ENCODE peak calls at places on chromosome X, in nine cellular contexts. One of them, this sample, is unnamed.

GRCh38 chrX:44872319-44872816 is 620 bp upstream of the KDM6A start:
- DNase-seq in bronchial epithelial cell: no peak
- DNase-seq in NCI-H2171: no peak
- DNase-seq in AG10803: no peak
- DNase-seq in endothelial cell: peak; percentile 45
- DNase-seq in T-helper 1 cell: no peak
- DNase-seq in ovary: peak; percentile 57
- DNase-seq in NCI-H1436: no peak
- DNase-seq in neuronal stem cell: no peak
- DNase-seq in this sample: no peak

GRCh38 chrX:40008841-40009461 is 88.8 kb downstream of the BCOR start:
- DNase-seq in bronchial epithelial cell: no peak
- DNase-seq in NCI-H2171: peak; percentile 67
- DNase-seq in AG10803: no peak
- DNase-seq in endothelial cell: no peak
- DNase-seq in T-helper 1 cell: no peak
- DNase-seq in ovary: peak; percentile 34
- DNase-seq in NCI-H1436: no peak
- DNase-seq in neuronal stem cell: no peak
- DNase-seq in this sample: peak; percentile 82

GRCh38 chrX:22445880-22446279 is 173.2 kb downstream of the CBLL2 start:
- DNase-seq in bronchial epithelial cell: no peak
- DNase-seq in NCI-H2171: no peak
- DNase-seq in AG10803: no peak
- DNase-seq in endothelial cell: no peak
- DNase-seq in T-helper 1 cell: no peak
- DNase-seq in ovary: no peak
- DNase-seq in NCI-H1436: no peak
- DNase-seq in neuronal stem cell: no peak
- DNase-seq in this sample: no peak

GRCh38 chrX:17633546-17633945 is 103.7 kb upstream of the SCML1 start:
- DNase-seq in bronchial epithelial cell: no peak
- DNase-seq in NCI-H2171: no peak
- DNase-seq in AG10803: no peak
- DNase-seq in endothelial cell: no peak
- DNase-seq in T-helper 1 cell: no peak
- DNase-seq in ovary: no peak
- DNase-seq in NCI-H1436: no peak
- DNase-seq in neuronal stem cell: no peak
- DNase-seq in this sample: no peak

GRCh38 chrX:11461181-11462001 is 168.2 kb downstream of the AMELX start:
- DNase-seq in bronchial epithelial cell: no peak
- DNase-seq in NCI-H2171: no peak
- DNase-seq in AG10803: peak; percentile 33
- DNase-seq in endothelial cell: no peak
- DNase-seq in T-helper 1 cell: no peak
- DNase-seq in ovary: no peak
- DNase-seq in NCI-H1436: no peak
- DNase-seq in neuronal stem cell: no peak
- DNase-seq in this sample: no peak

GRCh38 chrX:17674611-17675010 is 62.7 kb upstream of the SCML1 start:
- DNase-seq in bronchial epithelial cell: peak; percentile 8
- DNase-seq in NCI-H2171: no peak
- DNase-seq in AG10803: no peak
- DNase-seq in endothelial cell: no peak
- DNase-seq in T-helper 1 cell: no peak
- DNase-seq in ovary: no peak
- DNase-seq in NCI-H1436: no peak
- DNase-seq in neuronal stem cell: no peak
- DNase-seq in this sample: no peak

GRCh38 chrX:119075271-119075670 is 2.5 kb downstream of the CT47C1 start:
- DNase-seq in bronchial epithelial cell: no peak
- DNase-seq in NCI-H2171: no peak
- DNase-seq in AG10803: no peak
- DNase-seq in endothelial cell: no peak
- DNase-seq in T-helper 1 cell: no peak
- DNase-seq in ovary: no peak
- DNase-seq in NCI-H1436: no peak
- DNase-seq in neuronal stem cell: no peak
- DNase-seq in this sample: no peak

GRCh38 chrX:103356897-103357296 is 591 bp downstream of the TCEAL9 start:
- DNase-seq in bronchial epithelial cell: no peak
- DNase-seq in NCI-H2171: no peak
- DNase-seq in AG10803: no peak
- DNase-seq in endothelial cell: peak; percentile 15
- DNase-seq in T-helper 1 cell: no peak
- DNase-seq in ovary: peak; percentile 58
- DNase-seq in NCI-H1436: no peak
- DNase-seq in neuronal stem cell: no peak
- DNase-seq in this sample: no peak

GRCh38 chrX:3820170-3820569 is 106.7 kb upstream of the PRKX start:
- DNase-seq in bronchial epithelial cell: peak; percentile 42
- DNase-seq in NCI-H2171: no peak
- DNase-seq in AG10803: peak; percentile 69
- DNase-seq in endothelial cell: no peak
- DNase-seq in T-helper 1 cell: no peak
- DNase-seq in ovary: no peak
- DNase-seq in NCI-H1436: no peak
- DNase-seq in neuronal stem cell: no peak
- DNase-seq in this sample: no peak

GRCh38 chrX:8820910-8821527 is 19.8 kb upstream of the FAM9A start:
- DNase-seq in bronchial epithelial cell: no peak
- DNase-seq in NCI-H2171: no peak
- DNase-seq in AG10803: peak; percentile 8
- DNase-seq in endothelial cell: peak; percentile 23
- DNase-seq in T-helper 1 cell: no peak
- DNase-seq in ovary: no peak
- DNase-seq in NCI-H1436: no peak
- DNase-seq in neuronal stem cell: peak; percentile 36
- DNase-seq in this sample: peak; percentile 56

GRCh38 chrX:129641941-129642340 is 12.8 kb downstream of the APLN start:
- DNase-seq in bronchial epithelial cell: no peak
- DNase-seq in NCI-H2171: no peak
- DNase-seq in AG10803: peak; percentile 40
- DNase-seq in endothelial cell: no peak
- DNase-seq in T-helper 1 cell: no peak
- DNase-seq in ovary: no peak
- DNase-seq in NCI-H1436: no peak
- DNase-seq in neuronal stem cell: no peak
- DNase-seq in this sample: no peak

GRCh38 chrX:12950851-12951589 is 23.9 kb upstream of the TMSB4X start:
- DNase-seq in bronchial epithelial cell: no peak
- DNase-seq in NCI-H2171: no peak
- DNase-seq in AG10803: no peak
- DNase-seq in endothelial cell: peak; percentile 63
- DNase-seq in T-helper 1 cell: peak; percentile 29
- DNase-seq in ovary: no peak
- DNase-seq in NCI-H1436: peak; percentile 17
- DNase-seq in neuronal stem cell: no peak
- DNase-seq in this sample: peak; percentile 78

GRCh38 chrX:54358424-54359211 is 772 bp upstream of the WNK3 start:
- DNase-seq in bronchial epithelial cell: peak; percentile 29
- DNase-seq in NCI-H2171: peak; percentile 78
- DNase-seq in AG10803: peak; percentile 8
- DNase-seq in endothelial cell: peak; percentile 67
- DNase-seq in T-helper 1 cell: no peak
- DNase-seq in ovary: peak; percentile 74
- DNase-seq in NCI-H1436: peak; percentile 85
- DNase-seq in neuronal stem cell: peak; percentile 91
- DNase-seq in this sample: peak; percentile 88